ENCODE peak calls at places on chromosomes 11 and 22, in four cellular contexts. One of them, this sample, is unnamed.

GRCh38 chr22:16960220-16960883 is 47.7 kb downstream of the GAB4 start:
- DNase-seq in Panc1: no peak
- DNase-seq in HCT116: no peak
- DNase-seq in HepG2: no peak
- DNase-seq in this sample: peak; percentile 8

GRCh38 chr22:44256085-44256484 is 56.7 kb downstream of the SHISAL1 start:
- DNase-seq in Panc1: no peak
- DNase-seq in HCT116: no peak
- DNase-seq in HepG2: no peak
- DNase-seq in this sample: no peak

GRCh38 chr11:119030029-119030328 is 698 bp downstream of the SLC37A4 start:
- DNase-seq in Panc1: no peak
- DNase-seq in HCT116: no peak
- DNase-seq in HepG2: no peak
- DNase-seq in this sample: no peak

GRCh38 chr11:120057028-120057330 is 80.9 kb downstream of the TRIM29 start:
- DNase-seq in Panc1: no peak
- DNase-seq in HCT116: no peak
- DNase-seq in HepG2: no peak
- DNase-seq in this sample: no peak

GRCh38 chr11:70608568-70609314 is 210.4 kb downstream of the CTTN start:
- DNase-seq in Panc1: no peak
- DNase-seq in HCT116: no peak
- DNase-seq in HepG2: no peak
- DNase-seq in this sample: no peak

GRCh38 chr22:45775569-45776312 is 104.1 kb downstream of the ATXN10 start:
- DNase-seq in Panc1: no peak
- DNase-seq in HCT116: no peak
- DNase-seq in HepG2: no peak
- DNase-seq in this sample: no peak

GRCh38 chr11:102836290-102836875 is 7.0 kb downstream of the MMP3 start:
- DNase-seq in Panc1: no peak
- DNase-seq in HCT116: no peak
- DNase-seq in HepG2: no peak
- DNase-seq in this sample: no peak

GRCh38 chr22:21754523-21755128 is 19.0 kb upstream of the YPEL1 start:
- DNase-seq in Panc1: no peak
- DNase-seq in HCT116: no peak
- DNase-seq in HepG2: no peak
- DNase-seq in this sample: peak; percentile 100

GRCh38 chr11:82675838-82676237 is 57.8 kb downstream of the FAM181B start:
- DNase-seq in Panc1: no peak
- DNase-seq in HCT116: no peak
- DNase-seq in HepG2: no peak
- DNase-seq in this sample: no peak

GRCh38 chr11:20077973-20078372 is 82.3 kb downstream of the DBX1 start:
- DNase-seq in Panc1: no peak
- DNase-seq in HCT116: no peak
- DNase-seq in HepG2: no peak
- DNase-seq in this sample: no peak

GRCh38 chr11:66467756-66468155 is 1.1 kb downstream of the PELI3 start:
- DNase-seq in Panc1: no peak
- DNase-seq in HCT116: no peak
- DNase-seq in HepG2: no peak
- DNase-seq in this sample: no peak

GRCh38 chr22:39292561-39293074 is 26.8 kb downstream of the RPL3 start:
- DNase-seq in Panc1: no peak
- DNase-seq in HCT116: peak; percentile 93
- DNase-seq in HepG2: peak; percentile 81
- DNase-seq in this sample: peak; percentile 86

GRCh38 chr22:48227341-48228018 is 1465.0 kb downstream of the TBC1D22A start:
- DNase-seq in Panc1: no peak
- DNase-seq in HCT116: no peak
- DNase-seq in HepG2: no peak
- DNase-seq in this sample: no peak

GRCh38 chr22:24894220-24894975 is 52.1 kb downstream of the LHFPL7 start:
- DNase-seq in Panc1: peak; percentile 95
- DNase-seq in HCT116: peak; percentile 89
- DNase-seq in HepG2: peak; percentile 96
- DNase-seq in this sample: no peak

GRCh38 chr11:56849250-56849649 is 100.8 kb upstream of the OR9G4 start:
- DNase-seq in Panc1: no peak
- DNase-seq in HCT116: no peak
- DNase-seq in HepG2: no peak
- DNase-seq in this sample: no peak

GRCh38 chr22:27331526-27332281 is 469.9 kb downstream of the MN1 start:
- DNase-seq in Panc1: no peak
- DNase-seq in HCT116: no peak
- DNase-seq in HepG2: peak; percentile 6
- DNase-seq in this sample: no peak

GRCh38 chr11:26649884-26650283 is 72.0 kb downstream of the SLC5A12 start:
- DNase-seq in Panc1: peak; percentile 36
- DNase-seq in HCT116: peak; percentile 3
- DNase-seq in HepG2: peak; percentile 65
- DNase-seq in this sample: peak; percentile 38

GRCh38 chr11:57597461-57597892 is at the start of gene SERPING1:
- DNase-seq in Panc1: no peak
- DNase-seq in HCT116: no peak
- DNase-seq in HepG2: no peak
- DNase-seq in this sample: no peak

GRCh38 chr11:111586305-111586915 is 15.8 kb upstream of the SIK2 start:
- DNase-seq in Panc1: peak; percentile 42
- DNase-seq in HCT116: peak; percentile 55
- DNase-seq in HepG2: peak; percentile 51
- DNase-seq in this sample: peak; percentile 64

GRCh38 chr22:40436460-40437431 is 66.4 kb downstream of the SGSM3 start:
- DNase-seq in Panc1: peak; percentile 36
- DNase-seq in HCT116: peak; percentile 53
- DNase-seq in HepG2: peak; percentile 41
- DNase-seq in this sample: peak; percentile 57

GRCh38 chr11:70073881-70074371 is 4.2 kb upstream of the ANO1 start:
- DNase-seq in Panc1: no peak
- DNase-seq in HCT116: no peak
- DNase-seq in HepG2: no peak
- DNase-seq in this sample: no peak

GRCh38 chr22:49967333-49968241 is 7.0 kb downstream of the PIM3 start:
- DNase-seq in Panc1: no peak
- DNase-seq in HCT116: no peak
- DNase-seq in HepG2: peak; percentile 70
- DNase-seq in this sample: no peak

GRCh38 chr22:39251762-39252460 is 7.1 kb upstream of the PDGFB start:
- DNase-seq in Panc1: no peak
- DNase-seq in HCT116: no peak
- DNase-seq in HepG2: peak; percentile 67
- DNase-seq in this sample: no peak

GRCh38 chr22:36577019-36577418 is 48.1 kb upstream of the EIF3D start:
- DNase-seq in Panc1: peak; percentile 68
- DNase-seq in HCT116: peak; percentile 7
- DNase-seq in HepG2: peak; percentile 3
- DNase-seq in this sample: no peak

GRCh38 chr11:1453611-1454386 is 32.8 kb downstream of the MOB2 start:
- DNase-seq in Panc1: no peak
- DNase-seq in HCT116: no peak
- DNase-seq in HepG2: peak; percentile 44
- DNase-seq in this sample: peak; percentile 68

GRCh38 chr11:112249871-112250590 is 10.6 kb downstream of the PLET1 start:
- DNase-seq in Panc1: no peak
- DNase-seq in HCT116: no peak
- DNase-seq in HepG2: no peak
- DNase-seq in this sample: no peak

GRCh38 chr22:49938565-49939136 is 20.2 kb downstream of the CRELD2 start:
- DNase-seq in Panc1: no peak
- DNase-seq in HCT116: no peak
- DNase-seq in HepG2: no peak
- DNase-seq in this sample: no peak

GRCh38 chr11:28228196-28228595 is 120.0 kb downstream of the METTL15 start:
- DNase-seq in Panc1: no peak
- DNase-seq in HCT116: no peak
- DNase-seq in HepG2: no peak
- DNase-seq in this sample: no peak

DNA sequence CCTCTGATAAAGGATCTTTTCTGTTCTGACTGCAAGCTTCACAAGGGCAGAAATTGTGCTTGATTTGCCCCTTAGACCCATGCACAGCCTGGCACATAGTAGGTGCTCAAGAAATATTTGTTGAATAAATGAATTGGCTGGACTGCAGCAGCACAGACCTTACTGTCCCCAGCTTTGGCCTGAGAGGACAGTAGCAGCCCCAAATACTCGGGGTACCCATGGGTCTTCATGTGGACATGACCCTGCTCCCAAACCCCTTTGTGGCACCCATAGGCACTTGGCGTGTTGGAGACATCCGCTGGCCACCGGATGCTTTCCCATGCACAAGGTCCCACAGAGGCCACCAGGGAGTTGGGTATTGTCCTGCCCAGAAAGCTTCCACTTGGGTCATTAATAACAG is 99.1 kb upstream of the ALX4 start:
- DNase-seq in Panc1: no peak
- DNase-seq in HCT116: no peak
- DNase-seq in HepG2: no peak
- DNase-seq in this sample: no peak
- TF ChIP-seq TCF7L2 in Panc1: no peak
- TF ChIP-seq TCF7L2 in HCT116: no peak
- TF ChIP-seq TCF7L2 in HepG2: no peak
- TF ChIP-seq TCF7L2 in this sample: no peak

GRCh38 chr11:55701429-55701828 is 39.4 kb downstream of the OR4C6 start:
- DNase-seq in Panc1: no peak
- DNase-seq in HCT116: no peak
- DNase-seq in HepG2: no peak
- DNase-seq in this sample: no peak

DNA sequence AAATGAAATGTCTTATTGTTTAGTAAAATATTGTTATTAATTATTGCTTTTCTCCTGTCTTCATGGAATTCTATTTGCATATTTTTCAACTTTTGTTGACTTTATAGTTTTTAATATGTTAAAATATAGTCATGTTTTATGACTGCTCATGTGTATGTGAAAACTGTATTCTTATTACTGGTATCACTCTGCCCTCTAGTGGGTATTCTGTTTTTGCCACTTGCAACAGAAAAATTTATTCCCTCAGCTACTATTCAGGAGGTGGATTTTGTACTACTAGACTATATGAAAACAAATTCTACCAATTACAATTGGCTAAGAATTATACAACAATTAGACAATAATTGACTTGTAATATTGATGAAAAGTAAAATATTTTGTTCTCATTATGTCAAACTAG is 45.0 kb downstream of the OR4C6 start:
- DNase-seq in Panc1: peak; percentile 24
- DNase-seq in HCT116: no peak
- DNase-seq in HepG2: peak; percentile 25
- DNase-seq in this sample: peak; percentile 14
- TF ChIP-seq TCF7L2 in Panc1: no peak
- TF ChIP-seq TCF7L2 in HCT116: no peak
- TF ChIP-seq TCF7L2 in HepG2: no peak
- TF ChIP-seq TCF7L2 in this sample: no peak

GRCh38 chr11:117199061-117199915 is at the start of gene TAGLN:
- DNase-seq in Panc1: no peak
- DNase-seq in HCT116: no peak
- DNase-seq in HepG2: peak; percentile 21
- DNase-seq in this sample: no peak
- TF ChIP-seq TCF7L2 in Panc1: no peak
- TF ChIP-seq TCF7L2 in HCT116: no peak
- TF ChIP-seq TCF7L2 in HepG2: no peak
- TF ChIP-seq TCF7L2 in this sample: no peak

GRCh38 chr11:14502039-14502438 is 2.4 kb upstream of the COPB1 start:
- DNase-seq in Panc1: no peak
- DNase-seq in HCT116: no peak
- DNase-seq in HepG2: no peak
- DNase-seq in this sample: no peak

GRCh38 chr11:14499178-14499559 is 442 bp downstream of the COPB1 start:
- DNase-seq in Panc1: no peak
- DNase-seq in HCT116: no peak
- DNase-seq in HepG2: peak; percentile 12
- DNase-seq in this sample: peak; percentile 53

GRCh38 chr11:14499560-14500180 is at the start of gene COPB1:
- DNase-seq in Panc1: peak; percentile 75
- DNase-seq in HCT116: peak; percentile 88
- DNase-seq in HepG2: peak; percentile 87
- DNase-seq in this sample: peak; percentile 82

GRCh38 chr11:14503023-14503422 is 3.4 kb upstream of the COPB1 start:
- DNase-seq in Panc1: no peak
- DNase-seq in HCT116: no peak
- DNase-seq in HepG2: no peak
- DNase-seq in this sample: no peak

DNA sequence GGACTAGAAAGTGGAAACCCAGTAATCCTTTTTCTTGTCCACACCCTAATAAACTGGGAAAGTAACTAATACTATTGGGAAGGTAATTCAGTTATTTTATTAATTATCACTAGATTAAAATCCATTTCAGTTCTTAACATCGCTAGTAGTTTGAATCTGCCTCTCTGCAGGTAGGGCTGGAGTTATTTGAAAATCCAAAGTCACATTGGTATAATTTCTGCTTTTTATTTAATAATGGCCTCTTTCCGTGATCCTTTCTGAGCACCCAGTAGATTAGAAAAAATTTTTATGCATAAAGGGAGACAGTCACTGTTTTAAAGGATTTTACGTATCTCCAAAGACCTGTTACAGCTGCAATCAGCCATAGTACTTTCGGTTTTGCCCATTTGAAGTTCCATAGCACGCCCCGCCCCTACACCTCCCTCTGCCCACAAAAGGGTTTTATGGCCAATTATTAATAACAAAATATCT is 605 bp upstream of the COPB1 start:
- DNase-seq in Panc1: peak; percentile 41
- DNase-seq in HCT116: no peak
- DNase-seq in HepG2: peak; percentile 39
- DNase-seq in this sample: no peak
- TF ChIP-seq TCF7L2 in Panc1: no peak
- TF ChIP-seq TCF7L2 in HCT116: no peak
- TF ChIP-seq TCF7L2 in HepG2: no peak
- TF ChIP-seq TCF7L2 in this sample: no peak

GRCh38 chr11:133118563-133119303 is 413.6 kb downstream of the OPCML start:
- DNase-seq in Panc1: no peak
- DNase-seq in HCT116: no peak
- DNase-seq in HepG2: no peak
- DNase-seq in this sample: no peak

DNA sequence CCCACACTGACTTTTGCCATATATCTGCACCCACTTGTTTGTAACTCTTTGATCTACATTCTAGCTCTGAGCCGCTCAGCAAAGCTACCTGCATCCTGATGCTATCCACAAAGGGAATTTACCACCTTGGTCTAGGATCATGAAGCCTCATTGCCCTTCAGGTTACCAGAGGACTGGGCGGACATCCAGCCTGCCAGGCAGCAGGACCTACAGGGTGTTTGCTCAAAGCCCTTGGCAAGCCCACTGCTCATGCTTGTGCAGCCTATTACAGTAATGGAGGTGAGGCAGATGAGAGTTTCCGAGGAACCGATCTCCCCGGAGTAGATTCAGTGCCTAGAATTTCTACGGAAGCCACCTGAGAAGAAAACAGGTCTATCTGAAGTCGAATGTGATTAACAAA is 417.2 kb downstream of the OPCML start:
- DNase-seq in Panc1: no peak
- DNase-seq in HCT116: no peak
- DNase-seq in HepG2: no peak
- DNase-seq in this sample: no peak
- TF ChIP-seq TCF7L2 in Panc1: no peak
- TF ChIP-seq TCF7L2 in HCT116: no peak
- TF ChIP-seq TCF7L2 in HepG2: no peak
- TF ChIP-seq TCF7L2 in this sample: no peak

This sample was measured in K562.